ENCODE peak calls at places on chromosome 17, in four cellular contexts. M, C, J and F are unnamed samples.

GRCh38 chr17:35214631-35215273 is 20.6 kb upstream of the SLC35G3 start:
- DNase-seq in J (no peak), M (no peak), C (no peak), F (peak; percentile 39)

GRCh38 chr17:66567234-66568170 is 265.1 kb downstream of the PRKCA start:
- DNase-seq in C (peak; percentile 92), M (peak; percentile 87), J (peak; percentile 72), F (peak; percentile 65)

GRCh38 chr17:11628374-11628773 is 30.1 kb downstream of the DNAH9 start:
- DNase-seq in M (peak; percentile 53), J (no peak), C (no peak), F (no peak)

GRCh38 chr17:62572488-62573469 is 54.7 kb upstream of the MRC2 start:
- DNase-seq in J (no peak), C (no peak), M (no peak), F (no peak)

GRCh38 chr17:7414837-7415236 is 5.3 kb upstream of the SPEM1 start:
- DNase-seq in M (no peak), J (no peak), C (no peak), F (no peak)

GRCh38 chr17:1087381-1088241 is 90.7 kb downstream of the TIMM22 start:
- DNase-seq in C (no peak), J (no peak), M (no peak), F (no peak)

GRCh38 chr17:42121066-42121769 is at the start of gene KAT2A:
- DNase-seq in C (peak; percentile 93), J (peak; percentile 74), M (peak; percentile 84), F (peak; percentile 38)

GRCh38 chr17:8375738-8376259 is 705 bp downstream of the KRABD2 start:
- DNase-seq in M (no peak), J (no peak), C (no peak), F (no peak)

GRCh38 chr17:27502526-27503324 is 46.5 kb downstream of the KSR1 start:
- DNase-seq in M (no peak), C (no peak), J (no peak), F (no peak)

GRCh38 chr17:12859520-12859919 is 70.2 kb downstream of the ARHGAP44 start:
- DNase-seq in M (no peak), C (no peak), J (no peak), F (no peak)

GRCh38 chr17:72702136-72702735 is 390.3 kb downstream of the SLC39A11 start:
- DNase-seq in J (no peak), M (no peak), C (no peak), F (no peak)

GRCh38 chr17:17685775-17686291 is 4.6 kb downstream of the RAI1 start:
- DNase-seq in M (no peak), C (no peak), J (no peak), F (no peak)

GRCh38 chr17:59542960-59543635 is 22.3 kb upstream of the DHX40 start:
- DNase-seq in J (no peak), M (no peak), C (no peak), F (no peak)

GRCh38 chr17:79935197-79935844 is 96.1 kb upstream of the CBX4 start:
- DNase-seq in M (no peak), C (no peak), J (no peak), F (no peak)

GRCh38 chr17:59330314-59330942 is 1.0 kb upstream of the YPEL2 start:
- DNase-seq in M (no peak), J (no peak), C (no peak), F (no peak)

GRCh38 chr17:48503747-48504146 is 27.1 kb downstream of the HOXB1 start:
- DNase-seq in J (no peak), C (no peak), M (no peak), F (no peak)

GRCh38 chr17:80474231-80474932 is 2.0 kb downstream of the NPTX1 start:
- DNase-seq in M (no peak), J (no peak), C (no peak), F (peak; percentile 18)

GRCh38 chr17:28763137-28763799 is 19.5 kb downstream of the TRAF4 start:
- DNase-seq in J (no peak), M (no peak), C (peak; percentile 12), F (no peak)

GRCh38 chr17:29195465-29196081 is 15.4 kb upstream of the MYO18A start:
- DNase-seq in J (no peak), M (no peak), C (peak; percentile 43), F (no peak)

GRCh38 chr17:45013021-45013997 is 38.1 kb downstream of the DCAKD start:
- DNase-seq in J (no peak), M (no peak), C (no peak), F (no peak)

GRCh38 chr17:8406174-8406573 is 8.5 kb upstream of the RNF222 start:
- DNase-seq in M (no peak), J (no peak), C (no peak), F (no peak)

GRCh38 chr17:68431661-68432071 is 25.6 kb downstream of the WIPI1 start:
- DNase-seq in J (no peak), M (peak; percentile 34), C (no peak), F (peak; percentile 33)

GRCh38 chr17:81445642-81446500 is 50.6 kb downstream of the BAHCC1 start:
- DNase-seq in M (no peak), C (no peak), J (no peak), F (no peak)

GRCh38 chr17:65583921-65584603 is 22.6 kb upstream of the AXIN2 start:
- DNase-seq in M (no peak), C (no peak), J (no peak), F (no peak)

GRCh38 chr17:231191-231965 is 49.9 kb upstream of the DOC2B start:
- DNase-seq in C (peak; percentile 77), M (no peak), J (no peak), F (no peak)

GRCh38 chr17:55348749-55349354 is 72.8 kb downstream of the MMD start:
- DNase-seq in C (no peak), M (peak; percentile 45), J (peak; percentile 3), F (no peak)

GRCh38 chr17:2782030-2782429 is 14.2 kb upstream of the RAP1GAP2 start:
- DNase-seq in M (no peak), C (no peak), J (no peak), F (no peak)

GRCh38 chr17:42518046-42518754 is 17.8 kb upstream of the NAGLU start:
- DNase-seq in C (no peak), J (no peak), M (no peak), F (no peak)

GRCh38 chr17:62966426-62967110 is 533 bp downstream of the TANC2 start:
- DNase-seq in M (peak; percentile 80), J (peak; percentile 47), C (no peak), F (no peak)

GRCh38 chr17:1438593-1439083 is 17.4 kb downstream of the CRK start:
- DNase-seq in M (no peak), J (no peak), C (no peak), F (no peak)

GRCh38 chr17:48612456-48612853 is 1.6 kb upstream of the HOXB7 start:
- DNase-seq in C (no peak), J (no peak), M (no peak), F (no peak)

GRCh38 chr17:81324177-81324905 is 29.2 kb upstream of the SLC38A10 start:
- DNase-seq in M (no peak), J (no peak), C (no peak), F (no peak)

GRCh38 chr17:65409381-65409780 is 152.1 kb downstream of the AXIN2 start:
- DNase-seq in C (no peak), J (no peak), M (no peak), F (no peak)

GRCh38 chr17:8126306-8127066 is 2.6 kb upstream of the HES7 start:
- DNase-seq in M (peak; percentile 65), J (no peak), C (no peak), F (peak; percentile 27)